ENCODE peak calls at places on chromosomes 4 and X, in six cellular contexts. D is posterior cingulate gyrus; W is effector CD4-positive, alpha-beta T cell; A is tibial artery; H is RCC 7860; P is left cardiac atrium. Y is an unnamed sample.

GRCh38 chr4:23970193-23970850 is 80.5 kb upstream of the PPARGC1A start:
- DNase-seq in D (no peak), W (no peak), A (no peak), H (no peak), P (no peak), Y (no peak)

GRCh38 chrX:33062016-33062415 is 149.3 kb downstream of the DMD start:
- DNase-seq in D (no peak), W (no peak), A (no peak), H (no peak), P (no peak), Y (no peak)

GRCh38 chr4:127165971-127166370 is 466.8 kb upstream of the INTU start:
- DNase-seq in D (no peak), W (no peak), A (no peak), H (no peak), P (no peak), Y (no peak)

GRCh38 chr4:114659386-114660008 is 60.9 kb downstream of the UGT8 start:
- DNase-seq in D (peak), W (no peak), A (peak), H (peak), P (peak), Y (no peak)

GRCh38 chr4:73897380-73898136 is 28.4 kb downstream of the CXCL1 start:
- DNase-seq in D (no peak), W (no peak), A (no peak), H (no peak), P (no peak), Y (no peak)

GRCh38 chr4:184921456-184921855 is 95.7 kb upstream of the ACSL1 start:
- DNase-seq in D (no peak), W (no peak), A (no peak), H (no peak), P (no peak), Y (no peak)

GRCh38 chrX:17405225-17405969 is 30.4 kb downstream of the NHS start:
- DNase-seq in D (no peak), W (no peak), A (no peak), H (peak), P (no peak), Y (no peak)

GRCh38 chrX:44747317-44747716 is 96.5 kb upstream of the DUSP21 start:
- DNase-seq in D (no peak), W (no peak), A (no peak), H (no peak), P (no peak), Y (no peak)

GRCh38 chr4:144363890-144364289 is 223.4 kb upstream of the GYPA start:
- DNase-seq in D (no peak), W (no peak), A (no peak), H (no peak), P (no peak), Y (no peak)

GRCh38 chr4:22635692-22636091 is 57.0 kb upstream of the GBA3 start:
- DNase-seq in D (no peak), W (no peak), A (no peak), H (no peak), P (no peak), Y (no peak)

GRCh38 chr4:148271166-148271565 is 171.0 kb downstream of the NR3C2 start:
- DNase-seq in D (no peak), W (no peak), A (no peak), H (no peak), P (no peak), Y (no peak)

GRCh38 chr4:94676910-94677309 is 80.8 kb upstream of the BMPR1B start:
- DNase-seq in D (no peak), W (no peak), A (no peak), H (no peak), P (no peak), Y (no peak)

GRCh38 chr4:8699479-8700145 is 107.0 kb downstream of the CPZ start:
- DNase-seq in D (no peak), W (no peak), A (no peak), H (no peak), P (no peak), Y (no peak)

GRCh38 chrX:119292445-119292844 is 56.4 kb downstream of the PGRMC1 start:
- DNase-seq in D (no peak), W (no peak), A (no peak), H (no peak), P (no peak), Y (no peak)